ENCODE peak calls at places on chromosomes 13 and 19, in six cellular contexts. X is CD4-positive, alpha-beta memory T cell; S is H9; U is AG04450; B is left ventricle myocardium inferior; P is ascending aorta. H is an unnamed sample.

GRCh38 chr19:3646336-3647092 is 19.9 kb upstream of the CACTIN start:
- DNase-seq in X (no peak), S (no peak), U (no peak), B (no peak), P (no peak), H (no peak)

GRCh38 chr19:6340493-6341201 is 7.2 kb upstream of the ACER1 start:
- DNase-seq in X (no peak), S (peak; percentile 45), U (no peak), B (no peak), P (no peak), H (no peak)

GRCh38 chr13:39415003-39415402 is 188.0 kb downstream of the LHFPL6 start:
- DNase-seq in X (no peak), S (no peak), U (no peak), B (no peak), P (no peak), H (no peak)

GRCh38 chr13:83531022-83531421 is 351.3 kb downstream of the SLITRK1 start:
- DNase-seq in X (no peak), S (no peak), U (no peak), B (no peak), P (no peak), H (no peak)

GRCh38 chr13:63840551-63841421 is 2425.1 kb upstream of the PCDH20 start:
- DNase-seq in X (no peak), S (no peak), U (no peak), B (no peak), P (no peak), H (no peak)

GRCh38 chr13:73913043-73913740 is 221.0 kb downstream of the KLF12 start:
- DNase-seq in X (no peak), S (no peak), U (no peak), B (no peak), P (no peak), H (peak; percentile 8)

GRCh38 chr13:40799508-40799907 is 10.1 kb downstream of the SLC25A15 start:
- DNase-seq in X (no peak), S (no peak), U (no peak), B (no peak), P (no peak), H (no peak)

GRCh38 chr19:55440411-55441105 is 2.5 kb downstream of the SHISA7 start:
- DNase-seq in X (no peak), S (peak; percentile 90), U (no peak), B (no peak), P (no peak), H (no peak)

GRCh38 chr19:7917292-7918061 is 2.7 kb upstream of the SNAPC2 start:
- DNase-seq in X (peak; percentile 57), S (peak; percentile 71), U (no peak), B (no peak), P (no peak), H (no peak)

GRCh38 chr19:14150041-14150769 is 13.8 kb upstream of the ASF1B start:
- DNase-seq in X (no peak), S (no peak), U (no peak), B (no peak), P (no peak), H (no peak)

GRCh38 chr13:23899555-23899954 is 2.3 kb upstream of the C1QTNF9B start:
- DNase-seq in X (peak; percentile 50), S (no peak), U (peak; percentile 61), B (no peak), P (no peak), H (no peak)

GRCh38 chr13:70964124-70964523 is 855.9 kb upstream of the KLHL1 start:
- DNase-seq in X (no peak), S (no peak), U (no peak), B (no peak), P (no peak), H (no peak)

GRCh38 chr13:113860051-113860471 is 3.8 kb downstream of the GAS6 start:
- DNase-seq in X (no peak), S (peak; percentile 57), U (no peak), B (no peak), P (no peak), H (no peak)

GRCh38 chr19:28705008-28705407 is 507.9 kb downstream of the UQCRFS1 start:
- DNase-seq in X (no peak), S (no peak), U (peak; percentile 21), B (no peak), P (no peak), H (peak; percentile 27)

GRCh38 chr13:41944635-41945401 is 16.1 kb downstream of the VWA8 start:
- DNase-seq in X (no peak), S (no peak), U (no peak), B (no peak), P (no peak), H (no peak)

GRCh38 chr19:29676586-29676985 is 11.3 kb downstream of the PLEKHF1 start:
- DNase-seq in X (no peak), S (no peak), U (no peak), B (peak; percentile 76), P (no peak), H (no peak)

GRCh38 chr19:2326699-2327360 is 1.6 kb downstream of the LSM7 start:
- DNase-seq in X (no peak), S (no peak), U (no peak), B (no peak), P (no peak), H (no peak)

GRCh38 chr19:2720777-2721569 is at the start of gene DIRAS1:
- DNase-seq in X (no peak), S (peak; percentile 63), U (no peak), B (no peak), P (no peak), H (no peak)

GRCh38 chr13:101982903-101983302 is 418.9 kb downstream of the FGF14 start:
- DNase-seq in X (no peak), S (no peak), U (no peak), B (no peak), P (no peak), H (no peak)

GRCh38 chr13:83048419-83048818 is 833.9 kb downstream of the SLITRK1 start:
- DNase-seq in X (no peak), S (no peak), U (no peak), B (no peak), P (no peak), H (no peak)

DNA sequence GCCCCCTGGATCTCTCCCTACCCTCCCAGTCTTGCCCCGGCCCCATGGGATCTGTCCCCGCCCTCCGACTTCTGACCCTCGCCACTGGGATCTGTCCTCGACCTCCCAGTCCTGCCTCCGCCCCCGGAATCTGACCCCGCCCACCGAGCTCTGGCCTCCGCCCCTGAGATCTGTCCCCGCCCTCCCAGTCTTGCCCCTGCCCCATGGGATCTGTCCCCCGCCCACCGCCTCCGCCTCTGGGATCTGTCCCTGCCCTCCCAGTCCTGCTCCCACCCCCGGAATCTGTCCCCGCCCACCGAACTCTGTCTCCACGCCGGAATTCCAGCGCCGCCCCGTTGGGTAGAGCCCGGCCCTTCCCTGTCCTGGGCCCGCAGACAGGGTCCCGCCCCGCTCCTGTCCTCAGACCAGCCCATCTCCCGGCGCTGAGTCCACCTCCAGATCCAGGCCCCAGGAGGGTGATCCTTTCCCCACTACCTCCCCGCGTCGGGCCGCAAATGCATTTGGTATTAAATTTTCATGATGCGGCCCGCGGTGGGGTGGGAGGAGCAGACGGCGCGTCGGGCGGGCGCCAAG is 1.6 kb upstream of the SLC17A7 start:
- DNase-seq in X (no peak), S (peak; percentile 100), U (peak; percentile 44), B (peak; percentile 96), P (peak; percentile 70), H (peak; percentile 20)
- H3K27ac ChIP-seq in X (no peak overlapping the region), S (no peak overlapping the region), U (no peak overlapping the region), B (peak overlapping the region; percentile 95), P (peak overlapping the region; percentile 66), H (peak overlapping the region; percentile 20)

GRCh38 chr13:105336706-105337582 is 1198.5 kb downstream of the EFNB2 start:
- DNase-seq in X (no peak), S (no peak), U (no peak), B (no peak), P (no peak), H (no peak)
- H3K27ac ChIP-seq in X (no peak overlapping the region), S (no peak overlapping the region), U (no peak overlapping the region), B (no peak overlapping the region), P (peak overlapping the region; percentile 2), H (no peak overlapping the region)

DNA sequence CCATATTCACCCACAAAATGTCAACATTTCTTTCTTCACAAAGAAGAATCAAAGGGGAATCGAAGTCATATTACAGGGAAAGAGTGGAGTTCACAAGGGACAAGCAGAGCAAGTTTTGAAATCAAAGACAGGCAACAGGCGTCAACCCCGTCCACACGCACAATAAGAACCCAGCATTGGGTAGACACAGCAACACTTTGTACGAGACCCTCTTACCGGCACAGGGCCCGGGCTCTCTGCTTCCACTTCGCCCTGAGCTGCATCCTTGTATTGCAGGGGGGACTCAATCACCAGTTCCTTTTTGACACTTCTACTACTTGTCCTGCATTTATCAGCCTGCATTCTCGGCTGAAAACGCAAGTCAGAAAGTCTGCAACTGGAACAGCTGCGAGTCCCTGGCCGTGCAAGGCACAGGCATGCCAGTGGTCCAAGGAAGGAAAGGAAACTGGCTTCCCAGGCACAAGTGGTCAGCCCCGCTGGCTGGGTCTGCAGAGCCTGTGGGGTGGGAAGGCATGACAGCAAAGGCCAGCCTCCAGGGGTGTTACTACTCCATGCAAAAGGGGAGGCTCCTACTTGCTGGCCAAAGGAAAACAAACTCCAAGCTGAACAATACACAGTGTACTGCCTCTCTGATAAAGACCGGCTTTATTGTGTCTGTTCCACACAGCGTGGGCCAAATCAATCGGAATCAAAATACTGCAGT is at the start of gene DOCK9:
- DNase-seq in X (no peak), S (peak; percentile 63), U (no peak), B (peak; percentile 77), P (no peak), H (no peak)
- H3K27ac ChIP-seq in X (no peak within 1 kb of the TSS), S (no peak within 1 kb of the TSS), U (peak within 1 kb of the TSS; percentile 71), B (peak within 1 kb of the TSS; percentile 92), P (no peak within 1 kb of the TSS), H (peak within 1 kb of the TSS; percentile 90)

DNA sequence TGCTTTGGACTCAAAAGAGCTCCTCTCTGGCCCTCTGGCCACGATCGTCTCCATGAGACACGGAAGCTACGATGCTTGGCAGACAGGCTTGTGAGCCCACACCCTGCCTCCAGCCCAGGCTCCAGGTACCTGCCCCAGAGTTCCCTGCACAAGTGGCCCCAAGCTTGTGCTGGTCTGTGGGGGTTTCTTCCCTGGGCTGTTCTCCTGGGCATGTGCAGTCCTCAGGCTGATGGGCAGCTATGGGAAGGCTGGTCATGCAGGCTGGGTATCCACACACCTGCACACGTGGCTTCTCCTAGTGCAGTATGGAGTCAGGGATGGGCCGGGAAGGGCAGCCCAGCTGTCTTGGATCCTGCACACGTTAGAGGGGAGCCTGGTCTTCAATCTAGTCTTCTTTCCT is 43.1 kb downstream of the TEX29 start:
- DNase-seq in X (no peak), S (no peak), U (no peak), B (no peak), P (no peak), H (no peak)
- H3K27ac ChIP-seq in X (no peak overlapping the region), S (no peak overlapping the region), U (no peak overlapping the region), B (no peak overlapping the region), P (no peak overlapping the region), H (no peak overlapping the region)

GRCh38 chr13:43134896-43135295 is 111.5 kb downstream of the DNAJC15 start:
- DNase-seq in X (no peak), S (no peak), U (no peak), B (no peak), P (no peak), H (no peak)
- H3K27ac ChIP-seq in X (no peak overlapping the region), S (no peak overlapping the region), U (no peak overlapping the region), B (no peak overlapping the region), P (no peak overlapping the region), H (no peak overlapping the region)

GRCh38 chr19:42093505-42093904 is 17.5 kb downstream of the ZNF574 start:
- DNase-seq in X (no peak), S (no peak), U (no peak), B (no peak), P (no peak), H (no peak)
- H3K27ac ChIP-seq in X (no peak overlapping the region), S (no peak overlapping the region), U (no peak overlapping the region), B (no peak overlapping the region), P (no peak overlapping the region), H (no peak overlapping the region)

H was measured in epithelial cell of prostate.